ENCODE peak calls at places on chromosome 18, in ten cellular contexts. H, E, U, W, N, V, K, B, F and X are unnamed samples.

GRCh38 chr18:72114801-72115594 is 429.1 kb downstream of the CBLN2 start:
- DNase-seq in H (no peak), E (no peak), U (no peak), W (peak; percentile 20), N (no peak), V (no peak), K (no peak), B (no peak), F (no peak), X (no peak)

GRCh38 chr18:64379662-64380061 is 230.8 kb upstream of the LINC00305 start:
- DNase-seq in H (no peak), E (no peak), U (no peak), W (no peak), N (no peak), V (no peak), K (no peak), B (no peak), F (no peak), X (no peak)

GRCh38 chr18:44066541-44066940 is 614.1 kb upstream of the SETBP1 start:
- DNase-seq in H (no peak), E (no peak), U (no peak), W (no peak), N (no peak), V (no peak), K (no peak), B (no peak), F (no peak), X (no peak)

GRCh38 chr18:73431620-73432019 is 563.8 kb upstream of the NETO1 start:
- DNase-seq in H (no peak), E (no peak), U (no peak), W (no peak), N (no peak), V (no peak), K (no peak), B (no peak), F (peak; percentile 54), X (no peak)

GRCh38 chr18:37336568-37337285 is 228.9 kb downstream of the CELF4 start:
- DNase-seq in H (no peak), E (no peak), U (no peak), W (no peak), N (no peak), V (no peak), K (no peak), B (no peak), F (no peak), X (no peak)

GRCh38 chr18:75178376-75178775 is 30.6 kb downstream of the PTGR3 start:
- DNase-seq in H (no peak), E (no peak), U (no peak), W (no peak), N (no peak), V (no peak), K (no peak), B (no peak), F (no peak), X (no peak)

GRCh38 chr18:28594034-28594433 is 417.1 kb upstream of the CDH2 start:
- DNase-seq in H (no peak), E (no peak), U (no peak), W (no peak), N (no peak), V (no peak), K (peak; percentile 3), B (no peak), F (peak; percentile 41), X (no peak)

GRCh38 chr18:79948719-79949411 is 2.6 kb downstream of the SLC66A2 start:
- DNase-seq in H (no peak), E (peak; percentile 5), U (no peak), W (no peak), N (no peak), V (no peak), K (no peak), B (peak; percentile 13), F (no peak), X (no peak)

GRCh38 chr18:48314694-48315093 is 94.5 kb downstream of the ZBTB7C start:
- DNase-seq in H (no peak), E (no peak), U (no peak), W (no peak), N (no peak), V (no peak), K (no peak), B (no peak), F (no peak), X (no peak)

GRCh38 chr18:11148655-11149440 is 521 bp downstream of the PIEZO2 start:
- DNase-seq in H (no peak), E (no peak), U (no peak), W (no peak), N (no peak), V (peak; percentile 47), K (no peak), B (no peak), F (no peak), X (no peak)

GRCh38 chr18:77131100-77131651 is 1.4 kb downstream of the MBP start:
- DNase-seq in H (no peak), E (no peak), U (peak; percentile 46), W (no peak), N (no peak), V (no peak), K (no peak), B (no peak), F (no peak), X (no peak)

GRCh38 chr18:77129150-77129551 is 3.4 kb downstream of the MBP start:
- DNase-seq in H (no peak), E (no peak), U (no peak), W (no peak), N (no peak), V (no peak), K (no peak), B (no peak), F (peak; percentile 68), X (no peak)

GRCh38 chr18:77124452-77124922 is 8.1 kb downstream of the MBP start:
- DNase-seq in H (no peak), E (no peak), U (no peak), W (no peak), N (no peak), V (no peak), K (no peak), B (no peak), F (no peak), X (no peak)

GRCh38 chr18:77130229-77131099 is 2.1 kb downstream of the MBP start:
- DNase-seq in H (no peak), E (no peak), U (no peak), W (no peak), N (no peak), V (no peak), K (no peak), B (no peak), F (no peak), X (no peak)

GRCh38 chr18:77127769-77128671 is 4.6 kb downstream of the MBP start:
- DNase-seq in H (no peak), E (no peak), U (peak; percentile 68), W (peak; percentile 65), N (no peak), V (no peak), K (no peak), B (no peak), F (peak; percentile 89), X (no peak)
- TF ChIP-seq POLR2A in H (no peak), E (no peak), U (no peak), W (no peak), N (no peak), V (peak; percentile 47), K (no peak), B (no peak), F (no peak), X (peak; percentile 65)

DNA sequence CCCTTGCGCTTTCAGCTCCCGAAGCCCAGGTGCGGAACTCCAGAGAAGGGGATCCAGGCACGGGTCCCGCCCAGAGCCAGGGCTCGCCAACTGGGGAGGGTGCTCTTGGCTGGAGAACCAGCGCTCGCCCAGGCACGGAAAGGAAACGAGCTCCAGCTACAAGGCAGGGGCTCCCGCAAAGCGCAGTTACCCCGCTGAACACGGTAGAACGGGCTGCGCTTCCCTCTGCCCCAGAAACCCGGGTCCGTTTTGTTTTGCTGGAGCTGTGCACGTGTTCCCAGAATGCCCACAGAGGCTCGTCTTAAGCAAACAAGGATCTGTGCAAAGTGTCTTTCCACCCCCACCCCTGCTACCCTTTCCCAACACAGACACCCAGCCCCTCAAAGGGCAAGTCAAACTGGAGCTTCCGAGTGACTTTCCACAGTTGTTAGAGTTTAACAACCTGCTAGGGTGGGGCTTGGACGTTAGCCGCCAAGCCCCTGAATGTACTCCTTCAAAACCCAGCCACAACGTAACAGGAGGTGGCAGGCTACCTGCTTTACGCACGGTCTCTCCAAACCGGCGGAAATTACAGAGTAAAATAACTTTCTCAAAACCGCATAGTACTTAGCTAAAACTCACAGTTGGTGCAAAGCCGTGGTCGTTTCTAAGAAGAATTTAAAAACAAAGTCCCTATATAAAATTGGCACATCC is 772 bp downstream of the RNF125 start:
- DNase-seq in H (no peak), E (peak; percentile 43), U (peak; percentile 56), W (no peak), N (no peak), V (peak; percentile 32), K (peak; percentile 26), B (peak; percentile 49), F (no peak), X (peak; percentile 39)
- TF ChIP-seq POLR2A in H (no peak), E (no peak), U (no peak), W (no peak), N (no peak), V (no peak), K (no peak), B (no peak), F (no peak), X (no peak)

DNA sequence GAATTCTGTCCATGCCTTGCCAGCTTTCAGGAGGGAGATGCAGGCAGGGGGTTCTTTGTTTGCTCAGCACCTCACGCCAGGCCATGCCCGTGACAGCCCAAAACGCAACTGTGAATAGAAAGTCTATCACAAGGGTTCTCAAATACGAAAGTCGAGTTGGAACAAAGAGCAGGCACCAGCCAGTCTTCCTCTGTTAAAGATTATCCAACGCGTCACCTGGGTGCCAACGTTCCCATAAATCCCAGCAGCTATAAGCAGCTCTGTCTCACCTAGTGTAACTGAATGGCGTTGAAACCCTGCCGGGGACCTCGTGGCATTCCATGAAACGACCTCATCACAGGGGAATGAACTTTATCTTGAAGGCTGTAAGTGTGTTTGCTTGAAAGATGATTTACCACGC is 84.8 kb upstream of the GATA6 start:
- DNase-seq in H (no peak), E (no peak), U (peak; percentile 91), W (no peak), N (no peak), V (no peak), K (no peak), B (peak; percentile 83), F (no peak), X (no peak)
- TF ChIP-seq POLR2A in H (no peak), E (no peak), U (no peak), W (no peak), N (no peak), V (no peak), K (no peak), B (no peak), F (no peak), X (no peak)

DNA sequence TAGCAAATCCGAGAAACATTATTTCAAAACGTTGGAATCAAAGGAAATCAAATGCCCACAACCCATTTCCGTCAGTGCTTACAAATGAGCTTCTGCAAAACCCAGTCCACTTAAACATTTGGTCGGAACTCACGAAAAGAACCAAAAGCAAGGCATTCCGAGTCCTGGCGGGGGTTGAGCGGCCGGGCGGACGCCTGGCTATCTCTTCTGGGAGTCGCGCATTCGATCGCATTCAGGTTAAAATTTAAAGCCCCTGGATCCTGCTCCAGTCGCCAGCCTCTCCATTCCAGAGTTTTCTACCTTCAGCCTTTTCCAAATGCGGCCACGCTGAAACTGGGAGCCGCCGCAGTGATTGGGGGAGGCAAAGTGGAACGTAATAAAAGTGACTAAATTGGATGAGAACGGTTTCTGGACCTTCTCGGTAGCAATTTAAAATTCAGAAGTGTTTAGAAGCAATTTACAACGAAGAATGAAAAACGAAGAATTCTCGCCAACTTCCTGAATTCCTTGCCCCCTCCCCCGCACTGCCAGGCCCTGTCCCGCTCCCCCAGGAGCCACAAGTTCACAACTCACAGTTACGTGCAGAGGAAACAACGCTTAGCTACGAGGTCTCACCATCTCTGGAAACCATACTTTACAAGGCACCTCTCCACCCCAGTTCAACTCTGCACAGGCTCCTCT is 1.8 kb upstream of the GATA6 start:
- DNase-seq in H (no peak), E (peak; percentile 59), U (peak; percentile 71), W (no peak), N (no peak), V (no peak), K (no peak), B (no peak), F (no peak), X (no peak)
- TF ChIP-seq POLR2A in H (no peak), E (no peak), U (peak; percentile 10), W (no peak), N (no peak), V (no peak), K (no peak), B (no peak), F (no peak), X (no peak)